ENCODE peak calls at places on chromosomes 2 and 18, in five cellular contexts. L, T, A, M and G are unnamed samples.

GRCh38 chr2:128646691-128647090 is 328.0 kb upstream of the HS6ST1 start:
- DNase-seq in L (no peak), T (no peak), A (no peak), M (no peak), G (no peak)

GRCh38 chr2:208488668-208489564 is 82.3 kb downstream of the PTH2R start:
- DNase-seq in L (peak; percentile 84), T (no peak), A (no peak), M (no peak), G (no peak)

GRCh38 chr18:12295389-12296086 is 12.5 kb upstream of the TUBB6 start:
- DNase-seq in L (no peak), T (no peak), A (no peak), M (no peak), G (no peak)

GRCh38 chr2:241103176-241103595 is 1.1 kb upstream of the MTERF4 start:
- DNase-seq in L (no peak), T (no peak), A (no peak), M (no peak), G (no peak)

GRCh38 chr2:152071077-152071476 is 27.8 kb downstream of the CACNB4 start:
- DNase-seq in L (no peak), T (no peak), A (no peak), M (no peak), G (no peak)

GRCh38 chr2:181203916-181204315 is 223.5 kb downstream of the UBE2E3 start:
- DNase-seq in L (no peak), T (no peak), A (no peak), M (no peak), G (no peak)

GRCh38 chr2:113869253-113869652 is 20.6 kb upstream of the ACTR3 start:
- DNase-seq in L (no peak), T (no peak), A (no peak), M (no peak), G (no peak)

GRCh38 chr2:217404236-217404760 is 544.4 kb upstream of the TNP1 start:
- DNase-seq in L (no peak), T (no peak), A (no peak), M (no peak), G (no peak)

GRCh38 chr2:65604246-65604645 is 171.8 kb upstream of the SPRED2 start:
- DNase-seq in L (no peak), T (peak; percentile 22), A (no peak), M (no peak), G (no peak)

GRCh38 chr2:147019296-147019695 is 825.5 kb upstream of the ACVR2A start:
- DNase-seq in L (no peak), T (no peak), A (no peak), M (no peak), G (no peak)

GRCh38 chr2:38925982-38926381 is 36.3 kb downstream of the ARHGEF33 start:
- DNase-seq in L (peak; percentile 63), T (no peak), A (no peak), M (peak; percentile 62), G (no peak)

GRCh38 chr18:45197526-45197970 is 417.7 kb upstream of the SLC14A2 start:
- DNase-seq in L (no peak), T (peak; percentile 1), A (peak; percentile 88), M (no peak), G (no peak)

GRCh38 chr2:234164499-234165409 is 114.3 kb downstream of the SPP2 start:
- DNase-seq in L (no peak), T (no peak), A (peak; percentile 9), M (no peak), G (no peak)

GRCh38 chr2:202033317-202034248 is at the start of gene FZD7:
- DNase-seq in L (peak; percentile 91), T (peak; percentile 89), A (peak; percentile 38), M (peak; percentile 75), G (peak; percentile 77)

GRCh38 chr2:71385008-71385407 is 53.4 kb downstream of the ZNF638 start:
- DNase-seq in L (no peak), T (no peak), A (no peak), M (no peak), G (no peak)

GRCh38 chr2:191578031-191578430 is 99.9 kb upstream of the NABP1 start:
- DNase-seq in L (no peak), T (no peak), A (no peak), M (no peak), G (no peak)

GRCh38 chr18:35451032-35451431 is 46.7 kb downstream of the INO80C start:
- DNase-seq in L (peak; percentile 21), T (no peak), A (no peak), M (no peak), G (no peak)

GRCh38 chr2:46913471-46914381 is 1.9 kb downstream of the MCFD2 start:
- DNase-seq in L (peak; percentile 81), T (peak; percentile 33), A (no peak), M (peak; percentile 67), G (peak; percentile 27)

GRCh38 chr18:46399276-46399675 is 257.7 kb downstream of the LOXHD1 start:
- DNase-seq in L (no peak), T (no peak), A (no peak), M (no peak), G (no peak)

GRCh38 chr18:74534150-74534969 is at the start of gene CNDP1:
- DNase-seq in L (peak; percentile 3), T (no peak), A (no peak), M (no peak), G (no peak)
- TF ChIP-seq REST in L (no peak), T (no peak), A (no peak), M (no peak), G (no peak)

GRCh38 chr2:168999668-169000213 is 31.4 kb downstream of the ABCB11 start:
- DNase-seq in L (no peak), T (no peak), A (no peak), M (no peak), G (no peak)
- TF ChIP-seq CEBPB in L (no peak), T (no peak), A (no peak), M (no peak), G (no peak)

GRCh38 chr18:79400091-79400590 is 4.4 kb downstream of the NFATC1 start:
- DNase-seq in L (peak; percentile 56), T (no peak), A (no peak), M (no peak), G (no peak)
- TF ChIP-seq REST in L (no peak), T (no peak), A (no peak), M (no peak), G (no peak)

DNA sequence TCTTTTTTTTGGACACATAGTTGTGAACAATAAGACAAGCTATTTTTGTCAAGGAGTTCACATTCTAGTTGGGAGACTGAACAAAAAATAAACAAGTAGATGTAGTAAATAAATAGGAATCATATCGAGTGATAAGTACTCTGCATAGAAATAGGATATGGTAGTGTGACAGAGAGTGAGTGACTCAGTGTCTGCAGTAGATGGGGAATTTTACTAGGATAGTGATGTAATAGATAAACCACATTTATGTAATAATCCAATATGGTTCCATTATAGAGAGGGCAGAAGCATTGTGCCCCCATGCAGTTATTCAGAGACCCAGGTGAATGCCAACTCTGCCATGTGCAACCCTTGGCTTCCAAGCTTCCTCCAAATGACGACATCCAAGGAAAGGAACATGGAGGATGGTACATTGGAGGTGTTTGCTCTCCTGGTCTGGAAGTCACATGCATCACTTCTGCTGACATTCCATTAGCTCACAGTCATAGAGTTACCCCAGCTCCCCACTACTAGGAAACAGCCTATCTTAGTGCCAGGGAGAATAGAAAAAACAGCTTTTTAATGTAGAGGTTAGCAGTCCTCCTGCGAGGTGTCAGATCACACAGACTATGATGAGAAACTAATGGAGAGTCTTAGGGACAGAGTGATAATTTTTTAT is 595.4 kb downstream of the NYAP2 start:
- DNase-seq in L (no peak), T (peak; percentile 19), A (no peak), M (no peak), G (no peak)
- TF ChIP-seq CEBPB in L (no peak), T (no peak), A (no peak), M (no peak), G (peak; percentile 8)

DNA sequence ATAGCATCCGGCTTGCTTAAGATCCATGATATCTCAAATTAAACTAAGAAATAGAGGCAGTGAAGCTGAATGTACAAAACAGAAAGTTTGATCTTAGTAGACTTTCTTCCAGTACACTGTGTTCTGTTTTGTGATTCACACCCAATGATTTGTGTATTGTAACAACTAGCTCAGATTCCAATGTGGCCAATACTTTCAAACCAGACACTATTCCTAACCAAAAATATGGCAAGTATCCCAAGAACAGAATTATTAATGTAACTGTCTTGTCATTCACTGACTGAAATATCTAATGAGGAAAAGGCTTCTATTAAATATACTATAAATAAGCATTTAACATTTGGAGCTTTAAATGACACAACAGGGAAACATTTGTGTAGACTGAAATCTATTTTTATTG is 299.1 kb downstream of the NRXN1 start:
- DNase-seq in L (no peak), T (no peak), A (no peak), M (no peak), G (no peak)
- TF ChIP-seq REST in L (no peak), T (no peak), A (no peak), M (no peak), G (no peak)

DNA sequence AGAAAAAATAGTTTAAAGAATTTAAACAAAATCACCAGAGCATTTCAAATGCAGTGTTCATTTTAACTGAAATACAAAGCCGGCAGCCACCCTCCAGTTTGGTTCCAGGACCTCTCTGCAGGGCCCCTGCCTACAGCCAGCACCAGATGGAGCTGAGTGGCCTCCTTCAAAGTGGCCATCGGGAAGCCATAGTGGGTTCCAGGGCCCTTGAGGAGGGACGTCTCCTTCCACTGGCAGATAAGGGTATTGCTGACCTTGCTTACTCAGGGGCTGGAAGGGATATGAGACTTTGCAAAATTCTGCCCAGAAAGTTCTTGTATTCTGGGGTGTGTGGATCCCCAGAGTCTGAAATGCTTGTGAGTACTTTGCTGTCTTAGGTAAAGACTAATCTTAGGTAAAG is 205.2 kb upstream of the APCDD1 start:
- DNase-seq in L (peak; percentile 27), T (peak; percentile 5), A (no peak), M (no peak), G (no peak)
- TF ChIP-seq CEBPB in L (no peak), T (no peak), A (no peak), M (no peak), G (no peak)